ENCODE peak calls at places on chromosomes 5 and 9, in six cellular contexts. H is neural progenitor cell, F is GM23248, O is GM23338, M is endothelial cell of umbilical vein, J is mammary epithelial cell. I is an unnamed sample.

GRCh38 chr9:34151398-34151797 is 24.9 kb upstream of the DCAF12 start:
- DNase-seq in H (no peak), F (no peak), O (no peak), M (no peak), J (no peak), I (no peak)

GRCh38 chr5:138448481-138449398 is 9.9 kb downstream of the REEP2 start:
- DNase-seq in H (no peak), F (peak; percentile 86), O (peak; percentile 47), M (no peak), J (no peak), I (no peak)

GRCh38 chr5:171596391-171596878 is 177.0 kb downstream of the FGF18 start:
- DNase-seq in H (no peak), F (peak; percentile 48), O (peak; percentile 79), M (peak; percentile 98), J (no peak), I (peak; percentile 61)

GRCh38 chr5:42944989-42945388 is 95.1 kb downstream of the ANXA2R start:
- DNase-seq in H (no peak), F (peak; percentile 96), O (no peak), M (peak; percentile 90), J (peak; percentile 77), I (peak; percentile 91)

GRCh38 chr9:83981126-83981871 is 694 bp downstream of the RMI1 start:
- DNase-seq in H (peak; percentile 53), F (peak; percentile 77), O (peak; percentile 47), M (peak; percentile 64), J (peak; percentile 69), I (peak; percentile 43)

GRCh38 chr5:65828507-65828906 is 97.9 kb upstream of the ERBIN start:
- DNase-seq in H (no peak), F (peak; percentile 86), O (no peak), M (no peak), J (no peak), I (no peak)

GRCh38 chr9:81771606-81772005 is 82.3 kb upstream of the TLE1 start:
- DNase-seq in H (no peak), F (peak; percentile 22), O (no peak), M (peak; percentile 85), J (no peak), I (peak; percentile 72)

GRCh38 chr9:76101945-76102344 is 211.5 kb downstream of the PCSK5 start:
- DNase-seq in H (no peak), F (no peak), O (no peak), M (no peak), J (no peak), I (no peak)

GRCh38 chr9:28808042-28808441 is 1234.8 kb upstream of the C9orf72 start:
- DNase-seq in H (no peak), F (no peak), O (no peak), M (no peak), J (peak; percentile 76), I (peak; percentile 72)

GRCh38 chr9:87683751-87684626 is 41.9 kb upstream of the CTSL start:
- DNase-seq in H (no peak), F (no peak), O (peak; percentile 34), M (no peak), J (no peak), I (no peak)

GRCh38 chr9:124810513-124811355 is 33.8 kb downstream of the OLFML2A start:
- DNase-seq in H (peak; percentile 76), F (peak; percentile 85), O (peak; percentile 93), M (no peak), J (peak; percentile 87), I (peak; percentile 83)

GRCh38 chr9:4662989-4663792 is 1.1 kb downstream of the PLPP6 start:
- DNase-seq in H (peak; percentile 1), F (peak; percentile 48), O (peak; percentile 20), M (no peak), J (no peak), I (peak; percentile 29)

GRCh38 chr9:71783120-71783523 is 14.8 kb upstream of the CEMIP2 start:
- DNase-seq in H (no peak), F (no peak), O (no peak), M (no peak), J (peak; percentile 88), I (peak; percentile 65)

GRCh38 chr9:92986175-92987110 is 39.1 kb downstream of the FGD3 start:
- DNase-seq in H (no peak), F (peak; percentile 28), O (peak; percentile 71), M (no peak), J (no peak), I (no peak)

GRCh38 chr5:123371575-123372179 is 51.5 kb downstream of the CEP120 start:
- DNase-seq in H (peak; percentile 65), F (peak; percentile 49), O (peak; percentile 78), M (no peak), J (peak; percentile 16), I (peak; percentile 42)

GRCh38 chr5:13783731-13784130 is 160.8 kb downstream of the DNAH5 start:
- DNase-seq in H (no peak), F (peak; percentile 66), O (peak; percentile 1), M (no peak), J (no peak), I (no peak)

GRCh38 chr5:15502208-15502607 is 2.2 kb downstream of the FBXL7 start:
- DNase-seq in H (no peak), F (peak; percentile 60), O (no peak), M (peak; percentile 65), J (no peak), I (no peak)

GRCh38 chr5:72509401-72509800 is 2.2 kb upstream of the ZNF366 start:
- DNase-seq in H (no peak), F (peak; percentile 55), O (no peak), M (no peak), J (no peak), I (no peak)

GRCh38 chr9:121807918-121808278 is 156.5 kb downstream of the DAB2IP start:
- DNase-seq in H (no peak), F (no peak), O (no peak), M (no peak), J (no peak), I (no peak)

GRCh38 chr9:27633754-27634153 is 60.5 kb upstream of the C9orf72 start:
- DNase-seq in H (no peak), F (no peak), O (no peak), M (no peak), J (no peak), I (no peak)

GRCh38 chr5:37071901-37072581 is 177.1 kb downstream of the CPLANE1 start:
- DNase-seq in H (no peak), F (peak; percentile 83), O (no peak), M (peak; percentile 77), J (peak; percentile 72), I (peak; percentile 73)

DNA sequence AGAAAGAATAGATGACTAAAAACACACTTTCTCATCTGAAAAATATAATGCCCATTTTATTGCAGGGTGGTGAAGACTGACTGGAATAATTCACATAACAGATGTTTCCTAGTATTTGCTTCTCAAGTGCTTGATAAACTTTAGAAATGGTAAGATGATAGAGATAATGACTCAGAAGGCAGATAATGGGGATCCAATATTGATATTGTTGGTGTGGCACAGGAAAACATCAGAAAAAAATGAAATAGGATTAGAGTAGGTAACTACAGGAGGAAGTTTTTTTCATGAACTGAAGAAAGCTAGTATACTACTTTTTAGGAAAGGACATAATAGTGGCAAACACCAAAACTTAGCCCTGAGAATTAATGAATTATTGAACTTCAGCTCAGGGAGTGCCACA is 20.2 kb upstream of the F2RL2 start:
- DNase-seq in H (no peak), F (no peak), O (no peak), M (peak; percentile 66), J (no peak), I (no peak)
- H2AFZ ChIP-seq in H (no peak overlapping the region), F (no peak overlapping the region), O (no peak overlapping the region), M (peak overlapping the region; percentile 78), J (no peak overlapping the region), I (no peak overlapping the region)

DNA sequence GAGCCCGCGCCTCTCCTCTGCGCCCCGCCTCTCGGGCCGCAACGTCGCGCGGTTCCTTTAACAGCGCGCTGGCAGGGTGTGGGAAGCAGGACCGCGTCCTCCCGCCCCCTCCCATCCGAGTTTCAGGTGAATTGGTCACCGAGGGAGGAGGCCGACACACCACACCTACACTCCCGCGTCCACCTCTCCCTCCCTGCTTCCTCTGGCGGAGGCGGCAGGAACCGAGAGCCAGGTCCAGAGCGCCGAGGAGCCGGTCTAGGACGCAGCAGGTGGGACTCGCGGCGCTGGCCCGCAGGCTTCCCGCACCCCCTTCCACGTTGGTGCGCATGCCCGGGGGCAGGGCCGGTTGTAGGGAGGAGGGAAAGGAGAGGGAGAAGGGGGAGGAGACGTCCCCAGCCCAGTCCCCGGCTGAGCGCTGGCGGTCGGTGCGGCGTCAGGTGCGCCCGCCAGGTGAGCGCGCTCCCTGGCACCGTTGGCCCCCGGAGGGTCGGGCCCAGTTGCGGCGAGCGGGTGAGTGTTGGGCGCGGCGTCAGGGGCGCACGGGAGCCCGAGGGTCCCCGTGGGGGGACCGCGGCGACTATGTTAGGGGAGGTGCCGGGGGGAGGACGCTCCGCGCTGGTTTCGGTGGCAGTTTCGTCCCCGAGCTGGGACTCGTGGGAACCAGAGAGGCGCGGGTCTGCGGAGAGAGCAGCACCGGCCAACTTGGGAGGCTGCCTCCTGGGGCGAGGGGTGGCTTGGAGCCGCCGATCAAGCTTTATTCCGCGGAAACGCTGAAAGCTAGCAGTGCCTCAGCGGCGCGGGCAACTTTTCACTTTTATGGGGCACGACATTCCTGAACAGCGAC is at the start of gene OCLN:
- DNase-seq in H (peak; percentile 94), F (peak; percentile 45), O (peak; percentile 95), M (peak; percentile 77), J (peak; percentile 89), I (peak; percentile 81)
- TF ChIP-seq EZH2 in H (no peak), F (no peak), O (no peak), M (peak; percentile 23), J (no peak), I (no peak)

GRCh38 chr9:137168907-137169763 is 716 bp downstream of the LRRC26 start:
- DNase-seq in H (peak; percentile 92), F (peak; percentile 66), O (peak; percentile 89), M (peak; percentile 39), J (peak; percentile 76), I (peak; percentile 69)

GRCh38 chr9:137169764-137170460 is at the start of gene LRRC26:
- DNase-seq in H (no peak), F (no peak), O (no peak), M (no peak), J (no peak), I (no peak)

GRCh38 chr9:137167752-137168574 is 1.9 kb downstream of the LRRC26 start:
- DNase-seq in H (peak; percentile 73), F (no peak), O (peak; percentile 64), M (no peak), J (no peak), I (no peak)

GRCh38 chr9:137167113-137167751 is 2.6 kb downstream of the LRRC26 start:
- DNase-seq in H (no peak), F (peak; percentile 9), O (peak; percentile 19), M (no peak), J (no peak), I (no peak)

GRCh38 chr9:137168575-137168906 is 1.3 kb downstream of the LRRC26 start:
- DNase-seq in H (peak; percentile 35), F (peak; percentile 20), O (peak; percentile 23), M (no peak), J (no peak), I (no peak)
- H3K27me3 ChIP-seq in H (peaks cover 100% of the 10 kb centered on the region), F (peaks cover 34% of the 10 kb centered on the region), O (peaks cover 70% of the 10 kb centered on the region), M (peaks cover 23% of the 10 kb centered on the region), J (peaks cover 53% of the 10 kb centered on the region), I (peaks cover 12% of the 10 kb centered on the region)

GRCh38 chr5:35362772-35363171 is 132.5 kb upstream of the PRLR start:
- DNase-seq in H (no peak), F (no peak), O (no peak), M (no peak), J (no peak), I (no peak)

GRCh38 chr5:35367534-35367933 is 137.2 kb upstream of the PRLR start:
- DNase-seq in H (no peak), F (no peak), O (no peak), M (no peak), J (no peak), I (no peak)

GRCh38 chr5:35365756-35366155 is 135.5 kb upstream of the PRLR start:
- DNase-seq in H (no peak), F (no peak), O (no peak), M (no peak), J (no peak), I (no peak)

GRCh38 chr5:35363387-35363965 is 133.2 kb upstream of the PRLR start:
- DNase-seq in H (no peak), F (no peak), O (no peak), M (no peak), J (no peak), I (peak; percentile 37)

GRCh38 chr5:35364350-35364749 is 134.1 kb upstream of the PRLR start:
- DNase-seq in H (no peak), F (no peak), O (no peak), M (no peak), J (no peak), I (no peak)
- H2AFZ ChIP-seq in H (no peak overlapping the region), F (no peak overlapping the region), O (no peak overlapping the region), M (no peak overlapping the region), J (no peak overlapping the region), I (no peak overlapping the region)